ENCODE peak calls at places on chromosomes 2 and 18, in six cellular contexts. M, F, K, W, T and V are unnamed samples.
A peak's percentile ranks its signal among the peaks of the same experiment; 100 is the strongest.

GRCh38 chr2:40734797-40735196 is 282.9 kb upstream of the SLC8A1 start:
- DNase-seq in F (no peak), M (peak; percentile 36), T (no peak), W (no peak), K (no peak), V (no peak)

GRCh38 chr2:172128484-172128883 is 25.8 kb upstream of the DLX2 start:
- DNase-seq in F (no peak), M (no peak), T (no peak), K (no peak), W (no peak), V (no peak)

GRCh38 chr2:9748586-9748985 is 94.7 kb upstream of the TAF1B start:
- DNase-seq in M (no peak), W (no peak), T (no peak), K (no peak), F (peak; percentile 40), V (no peak)

GRCh38 chr18:50970006-50970405 is 2.2 kb downstream of the ELAC1 start:
- DNase-seq in M (no peak), W (no peak), F (no peak), K (no peak), T (no peak), V (no peak)

GRCh38 chr18:46622999-46623398 is 34.0 kb downstream of the LOXHD1 start:
- DNase-seq in T (peak; percentile 9), W (no peak), F (peak; percentile 11), M (no peak), K (no peak), V (no peak)

GRCh38 chr2:145846986-145847385 is 1327.1 kb upstream of the ZEB2 start:
- DNase-seq in F (no peak), T (no peak), W (no peak), K (no peak), M (no peak), V (no peak)

GRCh38 chr18:44564922-44565321 is 115.8 kb upstream of the SETBP1 start:
- DNase-seq in K (no peak), T (peak; percentile 8), F (no peak), M (peak; percentile 18), W (no peak), V (no peak)

GRCh38 chr2:212712466-212712865 is 173.9 kb upstream of the ERBB4 start:
- DNase-seq in K (no peak), T (peak; percentile 11), W (no peak), M (no peak), F (no peak), V (no peak)

GRCh38 chr2:101516833-101517690 is 42.1 kb upstream of the RFX8 start:
- DNase-seq in M (peak; percentile 95), K (no peak), T (no peak), W (no peak), F (peak; percentile 93), V (no peak)

GRCh38 chr18:47163241-47163640 is 12.9 kb downstream of the IER3IP1 start:
- DNase-seq in M (peak; percentile 84), T (no peak), K (no peak), W (no peak), F (no peak), V (no peak)

GRCh38 chr18:33014060-33014796 is 241.4 kb upstream of the KLHL14 start:
- DNase-seq in W (no peak), F (no peak), T (no peak), K (no peak), M (no peak), V (no peak)

GRCh38 chr2:180520206-180520605 is 460.2 kb upstream of the UBE2E3 start:
- DNase-seq in M (peak; percentile 22), K (no peak), T (no peak), F (peak; percentile 22), W (no peak), V (no peak)

GRCh38 chr2:28355521-28356094 is 37.0 kb upstream of the FOSL2 start:
- DNase-seq in W (no peak), K (no peak), M (no peak), T (no peak), F (no peak), V (no peak)

GRCh38 chr18:62372156-62372555 is 47.0 kb downstream of the TNFRSF11A start:
- DNase-seq in K (no peak), M (no peak), T (no peak), W (no peak), F (no peak), V (no peak)